ENCODE peak calls at places on chromosomes 11 and 22, in four cellular contexts. F is neural progenitor cell, T is stomach, N is sigmoid colon. J is an unnamed sample.

GRCh38 chr11:58927393-58928081 is 11.8 kb upstream of the GLYATL1 start:
- DNase-seq in F (peak; percentile 97), T (peak; percentile 56), N (no peak), J (no peak)

GRCh38 chr22:31124811-31125465 is 2.2 kb downstream of the INPP5J start:
- DNase-seq in F (no peak), T (no peak), N (no peak), J (no peak)

GRCh38 chr11:6979365-6979764 is 40.8 kb downstream of the ZNF214 start:
- DNase-seq in F (no peak), T (no peak), N (no peak), J (no peak)

GRCh38 chr11:71301046-71301857 is 48.9 kb upstream of the SHANK2 start:
- DNase-seq in F (no peak), T (peak; percentile 20), N (peak; percentile 32), J (no peak)

GRCh38 chr22:19607198-19608113 is 83.2 kb upstream of the CLDN5 start:
- DNase-seq in F (no peak), T (peak; percentile 40), N (no peak), J (no peak)

GRCh38 chr11:18065572-18065971 is 19.5 kb upstream of the TPH1 start:
- DNase-seq in F (no peak), T (no peak), N (no peak), J (no peak)

GRCh38 chr11:128905345-128906184 is 14.4 kb downstream of the KCNJ5 start:
- DNase-seq in F (peak; percentile 72), T (peak; percentile 56), N (no peak), J (no peak)

GRCh38 chr11:127018683-127019279 is 18.2 kb upstream of the KIRREL3 start:
- DNase-seq in F (no peak), T (no peak), N (no peak), J (no peak)

GRCh38 chr11:117096140-117096972 is 1.9 kb downstream of the SIK3 start:
- DNase-seq in F (peak; percentile 64), T (no peak), N (no peak), J (no peak)

GRCh38 chr11:107991868-107992414 is 16.8 kb upstream of the CUL5 start:
- DNase-seq in F (peak; percentile 70), T (no peak), N (no peak), J (no peak)

GRCh38 chr11:41950470-41951143 is 491.2 kb upstream of the LRRC4C start:
- DNase-seq in F (peak; percentile 23), T (no peak), N (no peak), J (no peak)

GRCh38 chr22:17536269-17536668 is 27.0 kb upstream of the SLC25A18 start:
- DNase-seq in F (no peak), T (no peak), N (no peak), J (no peak)

GRCh38 chr11:101127348-101127698 is 2.3 kb downstream of the PGR start:
- DNase-seq in F (peak; percentile 64), T (no peak), N (peak; percentile 69), J (no peak)

GRCh38 chr11:87740968-87741367 is 434.3 kb downstream of the RAB38 start:
- DNase-seq in F (no peak), T (no peak), N (no peak), J (no peak)

GRCh38 chr22:41603873-41604332 is 14.3 kb upstream of the PMM1 start:
- DNase-seq in F (no peak), T (no peak), N (no peak), J (no peak)

GRCh38 chr22:23302171-23303002 is 122.1 kb downstream of the BCR start:
- DNase-seq in F (no peak), T (no peak), N (no peak), J (no peak)

DNA sequence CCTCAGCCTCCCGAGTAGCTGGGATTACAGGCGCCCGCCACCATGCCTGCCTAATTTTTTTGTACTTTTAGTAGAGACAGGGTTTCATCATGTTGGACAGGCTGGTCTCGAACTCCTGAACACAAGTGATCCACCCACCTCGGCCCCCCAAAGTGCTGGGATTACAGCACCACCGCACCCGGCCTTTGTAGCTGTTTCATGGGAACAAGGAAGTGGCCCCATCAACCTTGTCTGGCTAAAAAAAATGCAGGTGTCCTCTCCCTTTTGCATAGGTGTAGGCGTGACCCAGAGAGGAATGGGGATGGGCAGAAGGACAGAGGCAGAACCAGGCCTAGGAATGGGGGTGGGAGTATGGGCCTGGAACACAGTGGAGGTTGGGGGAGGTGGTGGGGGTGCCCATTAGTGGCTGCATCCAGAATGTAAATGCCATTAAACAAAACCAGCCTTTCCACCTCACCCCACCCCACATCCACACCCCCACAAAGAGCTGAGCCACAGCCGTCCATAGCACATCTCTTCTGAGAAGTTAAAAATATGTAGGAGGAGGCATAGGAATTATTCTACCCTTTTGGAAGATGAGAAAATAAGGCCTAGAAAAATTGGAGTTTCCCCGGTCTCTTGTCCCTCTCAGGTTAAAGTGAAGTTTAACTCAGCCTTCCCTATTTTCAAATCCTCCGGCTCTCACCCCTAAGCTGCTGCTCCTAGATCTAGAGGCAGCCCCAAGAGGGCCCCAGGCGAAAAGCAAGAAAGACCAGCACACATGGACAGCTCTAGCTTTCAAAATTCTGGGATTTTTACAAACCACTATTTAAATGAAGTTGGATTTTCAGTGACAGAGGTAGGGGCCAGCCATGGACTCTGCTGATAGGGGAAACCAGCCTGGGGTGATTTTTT is 22.7 kb upstream of the SCGB1A1 start:
- DNase-seq in F (no peak), T (no peak), N (no peak), J (no peak)
- H3K27ac ChIP-seq in F (no peak overlapping the region), T (no peak overlapping the region), N (peak overlapping the region; percentile 88), J (peak overlapping the region; percentile 73)

DNA sequence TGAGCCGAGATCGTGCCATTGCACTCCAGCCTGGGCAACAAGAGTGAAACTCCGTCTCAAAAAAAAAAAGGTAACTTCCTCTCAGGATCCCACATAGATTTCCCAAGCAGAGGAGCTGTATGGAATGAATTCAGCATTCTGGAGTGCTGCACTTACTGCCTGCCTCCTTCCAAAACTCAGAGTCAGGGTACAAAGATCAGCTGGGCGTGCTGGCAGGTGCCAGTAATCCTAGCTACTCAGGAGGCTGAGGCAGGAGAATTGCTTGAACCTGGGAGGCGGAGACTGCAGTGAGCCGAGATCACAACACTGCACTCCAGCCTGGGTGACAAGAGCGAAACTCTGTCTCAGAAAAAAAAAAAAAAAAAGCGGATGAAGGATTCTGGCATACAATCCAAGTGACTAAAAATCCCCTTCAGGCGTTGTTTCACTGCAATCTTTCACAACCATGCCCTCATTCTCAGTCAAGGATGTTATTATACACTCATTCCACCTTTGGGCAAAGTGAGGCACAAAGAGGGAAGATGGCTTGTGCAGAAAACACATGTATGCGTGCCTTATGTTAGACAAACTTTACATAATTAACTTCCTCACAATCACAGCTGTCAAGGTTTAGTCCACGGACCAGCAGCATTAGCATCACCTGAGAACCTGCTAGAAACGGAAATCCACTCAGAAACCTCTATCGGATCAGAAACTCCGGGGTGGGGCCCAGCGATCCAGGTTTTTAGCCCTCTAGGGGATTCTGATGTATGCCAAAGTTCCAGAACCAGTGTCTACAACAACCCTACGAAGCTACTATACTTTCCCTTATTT is 1.1 kb upstream of the NOL12 start:
- DNase-seq in F (no peak), T (no peak), N (no peak), J (no peak)
- TF ChIP-seq CTCF in F (no peak), T (no peak), N (no peak), J (no peak)

GRCh38 chr22:48279465-48279765 is 1517.0 kb downstream of the TBC1D22A start:
- DNase-seq in F (no peak), T (no peak), N (no peak), J (no peak)

GRCh38 chr22:48275412-48275811 is 1513.0 kb downstream of the TBC1D22A start:
- DNase-seq in F (no peak), T (no peak), N (no peak), J (no peak)

GRCh38 chr22:48278620-48279464 is 1516.4 kb downstream of the TBC1D22A start:
- DNase-seq in F (no peak), T (no peak), N (no peak), J (no peak)

GRCh38 chr22:48277868-48278581 is 1515.6 kb downstream of the TBC1D22A start:
- DNase-seq in F (no peak), T (no peak), N (peak; percentile 54), J (no peak)

GRCh38 chr22:48276933-48277867 is 1514.8 kb downstream of the TBC1D22A start:
- DNase-seq in F (no peak), T (no peak), N (peak; percentile 40), J (no peak)
- H3K9me3 ChIP-seq in F (peaks cover 6% of the 10 kb centered on the region), T (no peaks in the 10 kb centered on the region), N (no peaks in the 10 kb centered on the region), J (no peaks in the 10 kb centered on the region)

DNA sequence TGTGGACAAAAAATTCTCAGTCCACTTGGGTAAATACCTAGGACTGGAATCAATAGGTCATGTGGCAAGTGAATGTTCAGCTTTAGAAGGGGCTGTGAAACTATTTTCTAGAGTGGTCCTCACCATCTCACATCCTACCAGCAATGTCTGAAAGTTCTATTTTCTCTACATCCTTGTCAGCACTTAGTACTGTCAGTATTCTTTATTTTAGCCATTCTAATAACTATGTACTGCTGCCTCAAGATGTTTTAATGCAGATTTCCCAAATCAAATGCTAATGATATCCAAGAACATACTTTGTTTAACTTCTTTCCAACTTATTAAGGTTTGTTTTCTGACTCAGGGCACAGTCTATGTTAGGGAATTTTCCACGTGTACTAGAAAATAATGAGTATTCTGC is 317.0 kb downstream of the BRD1 start:
- DNase-seq in F (no peak), T (no peak), N (no peak), J (no peak)
- H3K27ac ChIP-seq in F (no peak overlapping the region), T (no peak overlapping the region), N (no peak overlapping the region), J (no peak overlapping the region)

GRCh38 chr11:1560618-1561251 is 11.3 kb downstream of the DUSP8 start:
- DNase-seq in F (no peak), T (no peak), N (no peak), J (no peak)
- TF ChIP-seq CTCF in F (no peak), T (no peak), N (no peak), J (no peak)

GRCh38 chr22:42683599-42684283 is 34.5 kb upstream of the CYB5R3 start:
- DNase-seq in F (no peak), T (no peak), N (peak; percentile 96), J (no peak)
- H3K9me3 ChIP-seq in F (no peaks in the 10 kb centered on the region), T (peaks cover 3% of the 10 kb centered on the region), N (no peaks in the 10 kb centered on the region), J (no peaks in the 10 kb centered on the region)